ENCODE peak calls at places on chromosomes 3 and 15, in ten cellular contexts. D is cardiac fibroblast, J is astrocyte of the spinal cord, R is H9, B is CD14-positive monocyte, Q is Peyer's patch, T is IMR-90, F is WERI-Rb-1, C is activated B cell treated with CpG ODN at 0.5 μM for 24 hours, W is AG09309. S is an unnamed sample.

GRCh38 chr3:81816473-81817260 is 55.2 kb upstream of the GBE1 start:
- DNase-seq in F (no peak), W (no peak), B (no peak), Q (no peak), R (no peak), J (peak), C (no peak), T (peak), D (peak), S (no peak)

GRCh38 chr3:46102059-46102779 is 74.9 kb upstream of the XCR1 start:
- DNase-seq in C (no peak), T (no peak), W (no peak), R (no peak), J (no peak), Q (no peak), D (no peak), F (no peak), B (no peak), S (no peak)

GRCh38 chr15:66706225-66706732 is 4.2 kb downstream of the SMAD6 start:
- DNase-seq in B (no peak), R (no peak), J (no peak), T (peak), F (no peak), W (no peak), Q (peak), D (no peak), C (no peak), S (peak)

GRCh38 chr3:117719316-117719926 is 1009.8 kb downstream of the TUSC7 start:
- DNase-seq in T (peak), J (peak), F (no peak), B (no peak), W (no peak), D (peak), C (no peak), R (no peak), Q (no peak), S (no peak)

GRCh38 chr3:117932441-117932840 is 1102.2 kb downstream of the IGSF11 start:
- DNase-seq in D (no peak), F (no peak), J (no peak), Q (no peak), W (no peak), C (no peak), R (no peak), T (no peak), B (no peak), S (no peak)

GRCh38 chr15:31389576-31389975 is 62.9 kb downstream of the KLF13 start:
- DNase-seq in C (no peak), T (no peak), W (no peak), Q (peak), F (no peak), D (no peak), J (no peak), B (no peak), R (no peak), S (no peak)

GRCh38 chr15:66764067-66764428 is 62.0 kb downstream of the SMAD6 start:
- DNase-seq in D (no peak), F (no peak), W (no peak), T (no peak), R (no peak), Q (no peak), C (no peak), J (no peak), B (no peak), S (no peak)

GRCh38 chr3:151503074-151503473 is 42.2 kb upstream of the IGSF10 start:
- DNase-seq in B (no peak), R (no peak), T (no peak), J (no peak), D (no peak), Q (no peak), F (no peak), W (no peak), C (no peak), S (no peak)

GRCh38 chr15:45732544-45733130 is 97.8 kb downstream of the SQOR start:
- DNase-seq in D (no peak), T (no peak), F (no peak), J (no peak), Q (no peak), B (no peak), R (no peak), W (no peak), C (no peak), S (no peak)

GRCh38 chr15:32855942-32856341 is 138.1 kb downstream of the GREM1 start:
- DNase-seq in B (no peak), D (peak), T (peak), C (no peak), F (no peak), Q (no peak), R (peak), W (peak), J (peak), S (no peak)

GRCh38 chr3:101163554-101163953 is 156.8 kb downstream of the IMPG2 start:
- DNase-seq in B (no peak), Q (no peak), T (no peak), W (no peak), C (no peak), R (no peak), J (no peak), F (no peak), D (no peak), S (no peak)

GRCh38 chr3:12193485-12194165 is 34.9 kb upstream of the TIMP4 start:
- DNase-seq in W (peak), J (peak), B (peak), F (no peak), R (no peak), T (peak), D (peak), Q (peak), C (no peak), S (no peak)

GRCh38 chr3:14849831-14850230 is 31.1 kb downstream of the FGD5 start:
- DNase-seq in B (no peak), C (no peak), Q (no peak), R (no peak), F (no peak), W (no peak), D (no peak), T (no peak), J (no peak), S (no peak)

GRCh38 chr15:40029979-40030893 is 8.7 kb downstream of the SRP14 start:
- DNase-seq in Q (peak), C (no peak), J (no peak), D (peak), B (no peak), W (no peak), R (no peak), T (peak), F (peak), S (no peak)

GRCh38 chr3:124033360-124034015 is 41.6 kb upstream of the ROPN1 start:
- DNase-seq in F (peak), B (no peak), T (no peak), J (no peak), D (no peak), Q (no peak), R (peak), W (no peak), C (no peak), S (no peak)

GRCh38 chr3:122767690-122768372 is 25.8 kb downstream of the HSPBAP1 start:
- DNase-seq in J (no peak), Q (no peak), F (no peak), D (no peak), R (no peak), W (no peak), T (peak), B (no peak), C (no peak), S (no peak)

GRCh38 chr3:194905696-194906095 is 220.0 kb downstream of the FAM43A start:
- DNase-seq in C (no peak), J (peak), W (no peak), T (peak), Q (no peak), F (no peak), B (no peak), R (no peak), D (peak), S (no peak)

GRCh38 chr15:97904196-97904572 is 56.3 kb upstream of the ARRDC4 start:
- DNase-seq in B (no peak), R (peak), C (no peak), F (peak), J (peak), Q (peak), D (peak), W (peak), T (peak), S (peak)

GRCh38 chr3:108103040-108103751 is 12.4 kb upstream of the CD47 start:
- DNase-seq in D (no peak), W (no peak), R (peak), B (no peak), J (no peak), Q (no peak), C (no peak), F (no peak), T (no peak), S (no peak)

GRCh38 chr3:194306771-194307640 is 44.1 kb downstream of the CPN2 start:
- DNase-seq in Q (peak), J (no peak), F (no peak), R (no peak), B (no peak), C (no peak), D (no peak), W (no peak), T (no peak), S (peak)

GRCh38 chr15:50218691-50219090 is 36.7 kb downstream of the SLC27A2 start:
- DNase-seq in C (no peak), F (no peak), D (no peak), T (no peak), W (no peak), J (no peak), B (no peak), Q (no peak), R (no peak), S (no peak)

GRCh38 chr15:85473455-85473854 is 93.1 kb downstream of the AKAP13 start:
- DNase-seq in D (peak), R (no peak), W (no peak), C (no peak), B (no peak), Q (no peak), J (peak), F (peak), T (peak), S (no peak)

GRCh38 chr15:65952425-65953053 is 83.2 kb downstream of the RAB11A start:
- DNase-seq in R (peak), B (no peak), W (peak), D (peak), C (no peak), F (no peak), J (peak), T (peak), Q (no peak), S (peak)

GRCh38 chr15:60819860-60820259 is 340.9 kb upstream of the ICE2 start:
- DNase-seq in R (no peak), F (no peak), D (no peak), B (no peak), T (no peak), W (no peak), Q (no peak), C (no peak), J (no peak), S (no peak)

GRCh38 chr3:50825841-50826240 is 151.1 kb downstream of the DOCK3 start:
- DNase-seq in Q (no peak), R (no peak), W (no peak), J (peak), B (no peak), F (no peak), D (no peak), T (no peak), C (no peak), S (no peak)

GRCh38 chr3:102255736-102256135 is 179.1 kb upstream of the ZPLD1 start:
- DNase-seq in J (no peak), C (no peak), Q (no peak), F (no peak), T (no peak), W (no peak), D (no peak), B (no peak), R (no peak), S (no peak)

GRCh38 chr3:196694202-196694638 is 17.8 kb downstream of the CEP19 start:
- DNase-seq in W (no peak), C (no peak), R (no peak), Q (no peak), J (no peak), B (no peak), T (peak), F (no peak), D (peak), S (no peak)

GRCh38 chr3:99789322-99789721 is 28.3 kb upstream of the CMSS1 start:
- DNase-seq in B (no peak), C (no peak), F (peak), W (peak), D (peak), J (peak), Q (no peak), T (peak), R (no peak), S (no peak)

GRCh38 chr3:45100998-45101407 is 45.2 kb downstream of the CDCP1 start:
- DNase-seq in F (no peak), C (no peak), Q (no peak), J (peak), W (peak), B (peak), T (peak), R (no peak), D (peak), S (no peak)

GRCh38 chr15:51077565-51078153 is 17.0 kb downstream of the TNFAIP8L3 start:
- DNase-seq in D (no peak), C (peak), F (no peak), T (no peak), J (peak), Q (peak), W (no peak), R (peak), B (peak), S (no peak)

GRCh38 chr3:128193153-128193552 is 39.9 kb downstream of the EEFSEC start:
- DNase-seq in B (no peak), D (no peak), R (no peak), F (no peak), Q (no peak), W (no peak), J (no peak), C (no peak), T (no peak), S (no peak)

GRCh38 chr3:128194843-128195242 is 41.6 kb downstream of the EEFSEC start:
- DNase-seq in T (no peak), B (no peak), C (no peak), Q (no peak), D (no peak), R (no peak), J (no peak), W (no peak), F (no peak), S (no peak)

GRCh38 chr3:128188958-128189357 is 35.7 kb downstream of the EEFSEC start:
- DNase-seq in F (no peak), W (no peak), B (no peak), Q (no peak), J (no peak), R (no peak), D (no peak), T (peak), C (no peak), S (no peak)

GRCh38 chr3:128190501-128190900 is 37.2 kb downstream of the EEFSEC start:
- DNase-seq in T (peak), B (no peak), J (no peak), C (no peak), D (peak), Q (no peak), R (no peak), F (no peak), W (no peak), S (no peak)

GRCh38 chr3:128192131-128192530 is 38.9 kb downstream of the EEFSEC start:
- DNase-seq in D (no peak), W (no peak), J (no peak), C (no peak), R (no peak), T (no peak), B (no peak), F (no peak), Q (no peak), S (no peak)
- TF ChIP-seq CTCF in D (no peak), W (no peak), J (no peak), C (no peak), R (no peak), T (no peak), B (no peak), F (no peak), Q (no peak), S (no peak)

GRCh38 chr3:127685708-127686511 is 13.2 kb downstream of the ABTB1 start:
- DNase-seq in T (no peak), R (no peak), B (no peak), W (no peak), C (no peak), Q (no peak), J (no peak), F (no peak), D (no peak), S (no peak)

GRCh38 chr3:127688416-127689265 is 15.9 kb downstream of the ABTB1 start:
- DNase-seq in R (peak), J (peak), Q (peak), D (peak), W (no peak), T (peak), C (peak), B (peak), F (peak), S (peak)

GRCh38 chr3:127688022-127688415 is 15.3 kb downstream of the ABTB1 start:
- DNase-seq in F (peak), T (no peak), D (no peak), B (no peak), C (no peak), W (no peak), J (no peak), Q (no peak), R (peak), S (no peak)

GRCh38 chr3:127686512-127686894 is 13.8 kb downstream of the ABTB1 start:
- DNase-seq in B (no peak), F (no peak), W (no peak), T (no peak), J (no peak), Q (no peak), D (no peak), C (no peak), R (no peak), S (no peak)

GRCh38 chr3:127687228-127687737 is 14.5 kb downstream of the ABTB1 start:
- DNase-seq in D (no peak), C (no peak), J (no peak), W (no peak), R (no peak), T (no peak), B (no peak), Q (no peak), F (no peak), S (no peak)
- TF ChIP-seq CTCF in D (no peak), C (no peak), J (no peak), W (no peak), R (no peak), T (no peak), B (no peak), Q (no peak), F (no peak), S (no peak)

GRCh38 chr15:71092056-71092600 is 23.1 kb upstream of the THSD4 start:
- DNase-seq in J (no peak), C (no peak), R (no peak), B (no peak), T (no peak), D (no peak), W (no peak), Q (no peak), F (no peak), S (no peak)

GRCh38 chr15:71091601-71092000 is 23.7 kb upstream of the THSD4 start:
- DNase-seq in T (peak), D (no peak), Q (no peak), R (no peak), W (no peak), F (no peak), J (no peak), B (no peak), C (no peak), S (no peak)

GRCh38 chr15:71088683-71089082 is 26.6 kb upstream of the THSD4 start:
- DNase-seq in D (no peak), T (no peak), B (no peak), R (no peak), F (no peak), Q (no peak), J (no peak), C (no peak), W (no peak), S (no peak)

GRCh38 chr15:71088155-71088554 is 27.1 kb upstream of the THSD4 start:
- DNase-seq in F (no peak), J (no peak), W (no peak), D (no peak), T (no peak), Q (no peak), R (no peak), C (no peak), B (no peak), S (no peak)

DNA sequence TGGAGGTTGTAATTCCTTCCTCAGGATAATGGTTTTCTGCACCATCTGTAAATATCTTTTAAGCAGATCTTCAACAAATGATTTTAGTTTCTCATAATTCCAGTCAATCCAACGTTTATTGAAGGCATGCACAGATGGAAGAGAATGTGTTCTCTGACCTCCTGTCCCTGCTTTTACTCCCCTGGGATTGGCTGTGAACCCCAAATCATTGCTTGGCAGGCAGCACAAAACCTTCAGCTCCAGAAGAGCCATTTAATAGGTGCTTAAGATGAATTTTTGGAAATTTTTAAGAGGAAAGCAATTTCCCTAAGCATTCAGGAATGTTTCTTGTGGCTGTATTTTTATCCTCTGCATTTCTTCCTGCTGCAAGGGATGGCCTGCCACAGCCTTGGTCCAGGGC is 25.5 kb upstream of the THSD4 start:
- DNase-seq in J (no peak), D (no peak), F (no peak), B (no peak), Q (no peak), T (no peak), W (no peak), R (no peak), C (no peak), S (no peak)
- TF ChIP-seq CTCF in J (no peak), D (no peak), F (no peak), B (no peak), Q (no peak), T (no peak), W (no peak), R (no peak), C (no peak), S (no peak)

DNA sequence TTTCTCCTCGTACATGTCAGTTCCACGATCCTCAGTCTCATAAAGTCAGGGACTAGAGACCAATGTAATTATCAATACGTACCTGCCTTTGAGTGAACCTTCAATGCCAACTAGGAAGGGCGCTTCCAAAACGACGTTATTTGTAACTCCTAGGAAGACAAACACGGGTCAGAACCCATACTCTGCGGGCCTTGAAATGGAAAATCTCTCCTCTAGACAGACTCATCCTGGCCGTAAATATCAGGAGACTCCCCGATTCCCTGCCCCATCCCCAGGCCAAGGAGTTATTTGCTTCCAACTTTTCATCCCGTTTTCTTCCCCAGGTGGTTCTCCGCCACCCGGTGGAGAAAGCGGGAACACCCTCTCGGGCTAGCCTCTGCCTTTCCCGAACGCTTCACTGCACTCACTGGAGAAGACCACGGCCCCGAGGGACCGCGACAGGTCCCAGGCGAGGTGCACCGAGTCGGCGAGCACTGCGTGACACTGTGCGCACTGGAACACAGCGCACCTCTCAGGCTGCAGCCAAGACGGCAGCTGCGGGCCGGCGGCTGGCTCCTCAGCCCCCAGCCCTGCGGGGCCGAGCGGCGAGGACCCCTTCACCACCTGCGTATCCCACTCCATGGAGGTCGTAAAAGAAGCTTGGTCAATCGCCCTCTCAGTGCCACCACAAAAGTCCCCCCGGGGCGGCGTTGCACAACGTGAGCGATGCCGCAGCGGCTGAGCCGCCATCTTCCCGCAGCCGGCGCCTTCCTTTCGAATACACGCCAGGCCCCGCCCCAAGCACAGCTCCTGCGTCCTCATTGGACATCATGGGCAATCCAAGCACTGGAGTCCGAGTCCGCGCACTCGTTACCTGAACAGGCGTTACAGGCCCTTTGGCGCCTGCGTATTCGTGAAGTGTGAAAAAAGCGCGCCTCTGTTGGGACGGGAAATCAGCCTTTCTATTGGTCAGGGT is at the start of gene OIP5:
- DNase-seq in J (peak), B (peak), F (peak), T (peak), R (peak), C (peak), D (peak), W (peak), Q (peak), S (peak)
- TF ChIP-seq CTCF in J (peak), B (peak), F (peak), T (peak), R (peak), C (no peak), D (peak), W (peak), Q (peak), S (peak)

S was measured in mesothelial cell of epicardium.